ENCODE peak calls at places on chromosomes 2 and 18, in five cellular contexts. One of them, this sample, is unnamed.
A peak's percentile ranks its signal among the peaks of the same experiment; 100 is the strongest.

GRCh38 chr18:11955299-11956029 is 25.8 kb upstream of the IMPA2 start:
- DNase-seq in NCI-H1436: no peak
- DNase-seq in mucosa of gallbladder: no peak
- DNase-seq in activated CD4-positive, alpha-beta T cell treated with anti-CD3 and anti-CD28 coated beads, Interleukin-2, amount 50 U/mL, for 24 hours: no peak
- DNase-seq in KG1: no peak
- DNase-seq in this sample: peak; percentile 72

GRCh38 chr2:70898363-70899240 is 37.1 kb upstream of the ATP6V1B1 start:
- DNase-seq in NCI-H1436: no peak
- DNase-seq in mucosa of gallbladder: no peak
- DNase-seq in activated CD4-positive, alpha-beta T cell treated with anti-CD3 and anti-CD28 coated beads, Interleukin-2, amount 50 U/mL, for 24 hours: no peak
- DNase-seq in KG1: no peak
- DNase-seq in this sample: no peak

GRCh38 chr2:239263231-239263936 is 137.4 kb downstream of the HDAC4 start:
- DNase-seq in NCI-H1436: no peak
- DNase-seq in mucosa of gallbladder: no peak
- DNase-seq in activated CD4-positive, alpha-beta T cell treated with anti-CD3 and anti-CD28 coated beads, Interleukin-2, amount 50 U/mL, for 24 hours: no peak
- DNase-seq in KG1: no peak
- DNase-seq in this sample: no peak

GRCh38 chr18:79578396-79579260 is 101.0 kb upstream of the CTDP1 start:
- DNase-seq in NCI-H1436: no peak
- DNase-seq in mucosa of gallbladder: no peak
- DNase-seq in activated CD4-positive, alpha-beta T cell treated with anti-CD3 and anti-CD28 coated beads, Interleukin-2, amount 50 U/mL, for 24 hours: no peak
- DNase-seq in KG1: no peak
- DNase-seq in this sample: no peak

GRCh38 chr2:201403904-201404303 is 46.8 kb upstream of the FLACC1 start:
- DNase-seq in NCI-H1436: no peak
- DNase-seq in mucosa of gallbladder: no peak
- DNase-seq in activated CD4-positive, alpha-beta T cell treated with anti-CD3 and anti-CD28 coated beads, Interleukin-2, amount 50 U/mL, for 24 hours: no peak
- DNase-seq in KG1: no peak
- DNase-seq in this sample: no peak

GRCh38 chr2:113357071-113357470 is 78.3 kb upstream of the PAX8 start:
- DNase-seq in NCI-H1436: no peak
- DNase-seq in mucosa of gallbladder: no peak
- DNase-seq in activated CD4-positive, alpha-beta T cell treated with anti-CD3 and anti-CD28 coated beads, Interleukin-2, amount 50 U/mL, for 24 hours: no peak
- DNase-seq in KG1: no peak
- DNase-seq in this sample: no peak

GRCh38 chr2:193270816-193271215 is 1076.1 kb upstream of the TMEFF2 start:
- DNase-seq in NCI-H1436: no peak
- DNase-seq in mucosa of gallbladder: no peak
- DNase-seq in activated CD4-positive, alpha-beta T cell treated with anti-CD3 and anti-CD28 coated beads, Interleukin-2, amount 50 U/mL, for 24 hours: no peak
- DNase-seq in KG1: no peak
- DNase-seq in this sample: no peak

GRCh38 chr2:88810488-88810887 is 119.0 kb downstream of the RPIA start:
- DNase-seq in NCI-H1436: no peak
- DNase-seq in mucosa of gallbladder: no peak
- DNase-seq in activated CD4-positive, alpha-beta T cell treated with anti-CD3 and anti-CD28 coated beads, Interleukin-2, amount 50 U/mL, for 24 hours: no peak
- DNase-seq in KG1: no peak
- DNase-seq in this sample: no peak

GRCh38 chr18:23274638-23275482 is 139.6 kb downstream of the CABLES1 start:
- DNase-seq in NCI-H1436: no peak
- DNase-seq in mucosa of gallbladder: no peak
- DNase-seq in activated CD4-positive, alpha-beta T cell treated with anti-CD3 and anti-CD28 coated beads, Interleukin-2, amount 50 U/mL, for 24 hours: no peak
- DNase-seq in KG1: no peak
- DNase-seq in this sample: no peak

GRCh38 chr2:100606740-100607343 is 44.0 kb downstream of the PDCL3 start:
- DNase-seq in NCI-H1436: no peak
- DNase-seq in mucosa of gallbladder: peak; percentile 16
- DNase-seq in activated CD4-positive, alpha-beta T cell treated with anti-CD3 and anti-CD28 coated beads, Interleukin-2, amount 50 U/mL, for 24 hours: peak; percentile 26
- DNase-seq in KG1: peak; percentile 10
- DNase-seq in this sample: peak; percentile 29

GRCh38 chr2:36655456-36655855 is 41.1 kb upstream of the VIT start:
- DNase-seq in NCI-H1436: no peak
- DNase-seq in mucosa of gallbladder: no peak
- DNase-seq in activated CD4-positive, alpha-beta T cell treated with anti-CD3 and anti-CD28 coated beads, Interleukin-2, amount 50 U/mL, for 24 hours: no peak
- DNase-seq in KG1: no peak
- DNase-seq in this sample: no peak

GRCh38 chr2:144580521-144581153 is 60.7 kb upstream of the ZEB2 start:
- DNase-seq in NCI-H1436: no peak
- DNase-seq in mucosa of gallbladder: no peak
- DNase-seq in activated CD4-positive, alpha-beta T cell treated with anti-CD3 and anti-CD28 coated beads, Interleukin-2, amount 50 U/mL, for 24 hours: no peak
- DNase-seq in KG1: peak; percentile 43
- DNase-seq in this sample: no peak

GRCh38 chr2:20611077-20611843 is 39.6 kb downstream of the HS1BP3 start:
- DNase-seq in NCI-H1436: no peak
- DNase-seq in mucosa of gallbladder: peak; percentile 84
- DNase-seq in activated CD4-positive, alpha-beta T cell treated with anti-CD3 and anti-CD28 coated beads, Interleukin-2, amount 50 U/mL, for 24 hours: no peak
- DNase-seq in KG1: no peak
- DNase-seq in this sample: no peak

GRCh38 chr2:7037340-7038333 is 120.4 kb downstream of the RNF144A start:
- DNase-seq in NCI-H1436: no peak
- DNase-seq in mucosa of gallbladder: peak; percentile 70
- DNase-seq in activated CD4-positive, alpha-beta T cell treated with anti-CD3 and anti-CD28 coated beads, Interleukin-2, amount 50 U/mL, for 24 hours: peak; percentile 41
- DNase-seq in KG1: no peak
- DNase-seq in this sample: no peak

GRCh38 chr18:35155403-35156117 is 85.3 kb upstream of the ZNF397 start:
- DNase-seq in NCI-H1436: no peak
- DNase-seq in mucosa of gallbladder: no peak
- DNase-seq in activated CD4-positive, alpha-beta T cell treated with anti-CD3 and anti-CD28 coated beads, Interleukin-2, amount 50 U/mL, for 24 hours: no peak
- DNase-seq in KG1: no peak
- DNase-seq in this sample: no peak

GRCh38 chr2:196500686-196501431 is 138.7 kb upstream of the CCDC150 start:
- DNase-seq in NCI-H1436: no peak
- DNase-seq in mucosa of gallbladder: no peak
- DNase-seq in activated CD4-positive, alpha-beta T cell treated with anti-CD3 and anti-CD28 coated beads, Interleukin-2, amount 50 U/mL, for 24 hours: no peak
- DNase-seq in KG1: no peak
- DNase-seq in this sample: no peak

GRCh38 chr2:48165066-48165753 is 258.9 kb upstream of the FBXO11 start:
- DNase-seq in NCI-H1436: no peak
- DNase-seq in mucosa of gallbladder: no peak
- DNase-seq in activated CD4-positive, alpha-beta T cell treated with anti-CD3 and anti-CD28 coated beads, Interleukin-2, amount 50 U/mL, for 24 hours: no peak
- DNase-seq in KG1: no peak
- DNase-seq in this sample: no peak

GRCh38 chr2:11568436-11568835 is 34.6 kb downstream of the GREB1 start:
- DNase-seq in NCI-H1436: no peak
- DNase-seq in mucosa of gallbladder: no peak
- DNase-seq in activated CD4-positive, alpha-beta T cell treated with anti-CD3 and anti-CD28 coated beads, Interleukin-2, amount 50 U/mL, for 24 hours: no peak
- DNase-seq in KG1: no peak
- DNase-seq in this sample: no peak

GRCh38 chr2:172804423-172804822 is 68.8 kb downstream of the RAPGEF4 start:
- DNase-seq in NCI-H1436: no peak
- DNase-seq in mucosa of gallbladder: no peak
- DNase-seq in activated CD4-positive, alpha-beta T cell treated with anti-CD3 and anti-CD28 coated beads, Interleukin-2, amount 50 U/mL, for 24 hours: no peak
- DNase-seq in KG1: no peak
- DNase-seq in this sample: no peak

GRCh38 chr18:70578480-70578879 is 289.6 kb downstream of the SOCS6 start:
- DNase-seq in NCI-H1436: no peak
- DNase-seq in mucosa of gallbladder: no peak
- DNase-seq in activated CD4-positive, alpha-beta T cell treated with anti-CD3 and anti-CD28 coated beads, Interleukin-2, amount 50 U/mL, for 24 hours: no peak
- DNase-seq in KG1: no peak
- DNase-seq in this sample: no peak

GRCh38 chr2:191115391-191115790 is 35.4 kb downstream of the STAT4 start:
- DNase-seq in NCI-H1436: no peak
- DNase-seq in mucosa of gallbladder: no peak
- DNase-seq in activated CD4-positive, alpha-beta T cell treated with anti-CD3 and anti-CD28 coated beads, Interleukin-2, amount 50 U/mL, for 24 hours: peak; percentile 58
- DNase-seq in KG1: no peak
- DNase-seq in this sample: no peak

GRCh38 chr2:220370764-220371163 is 743.3 kb downstream of the SLC4A3 start:
- DNase-seq in NCI-H1436: no peak
- DNase-seq in mucosa of gallbladder: no peak
- DNase-seq in activated CD4-positive, alpha-beta T cell treated with anti-CD3 and anti-CD28 coated beads, Interleukin-2, amount 50 U/mL, for 24 hours: no peak
- DNase-seq in KG1: no peak
- DNase-seq in this sample: no peak

GRCh38 chr2:144971937-144972336 is 452.0 kb upstream of the ZEB2 start:
- DNase-seq in NCI-H1436: no peak
- DNase-seq in mucosa of gallbladder: no peak
- DNase-seq in activated CD4-positive, alpha-beta T cell treated with anti-CD3 and anti-CD28 coated beads, Interleukin-2, amount 50 U/mL, for 24 hours: no peak
- DNase-seq in KG1: no peak
- DNase-seq in this sample: no peak

GRCh38 chr18:58590231-58590630 is 38.7 kb downstream of the ALPK2 start:
- DNase-seq in NCI-H1436: no peak
- DNase-seq in mucosa of gallbladder: no peak
- DNase-seq in activated CD4-positive, alpha-beta T cell treated with anti-CD3 and anti-CD28 coated beads, Interleukin-2, amount 50 U/mL, for 24 hours: no peak
- DNase-seq in KG1: no peak
- DNase-seq in this sample: no peak

GRCh38 chr18:48841381-48842258 is 109.1 kb downstream of the SMAD7 start:
- DNase-seq in NCI-H1436: no peak
- DNase-seq in mucosa of gallbladder: peak; percentile 34
- DNase-seq in activated CD4-positive, alpha-beta T cell treated with anti-CD3 and anti-CD28 coated beads, Interleukin-2, amount 50 U/mL, for 24 hours: no peak
- DNase-seq in KG1: no peak
- DNase-seq in this sample: no peak

GRCh38 chr2:151120016-151120415 is 141.6 kb downstream of the RBM43 start:
- DNase-seq in NCI-H1436: no peak
- DNase-seq in mucosa of gallbladder: no peak
- DNase-seq in activated CD4-positive, alpha-beta T cell treated with anti-CD3 and anti-CD28 coated beads, Interleukin-2, amount 50 U/mL, for 24 hours: no peak
- DNase-seq in KG1: no peak
- DNase-seq in this sample: no peak

GRCh38 chr18:11077548-11078187 is 71.7 kb downstream of the PIEZO2 start:
- DNase-seq in NCI-H1436: no peak
- DNase-seq in mucosa of gallbladder: no peak
- DNase-seq in activated CD4-positive, alpha-beta T cell treated with anti-CD3 and anti-CD28 coated beads, Interleukin-2, amount 50 U/mL, for 24 hours: no peak
- DNase-seq in KG1: no peak
- DNase-seq in this sample: no peak

GRCh38 chr2:18159899-18160298 is 281.4 kb downstream of the KCNS3 start:
- DNase-seq in NCI-H1436: no peak
- DNase-seq in mucosa of gallbladder: no peak
- DNase-seq in activated CD4-positive, alpha-beta T cell treated with anti-CD3 and anti-CD28 coated beads, Interleukin-2, amount 50 U/mL, for 24 hours: no peak
- DNase-seq in KG1: no peak
- DNase-seq in this sample: no peak